ENCODE peak calls at places on chromosomes 5 and 9, in six cellular contexts. R is hepatocyte, G is HepG2, Y is K562, P is A549, H is HCT116. I is an unnamed sample.

GRCh38 chr9:94869415-94869838 is 142.9 kb downstream of the AOPEP start:
- DNase-seq in R (no peak), G (no peak), Y (no peak), P (peak; percentile 85), H (no peak), I (no peak)

GRCh38 chr5:16066810-16067209 is 112.8 kb downstream of the MARCHF11 start:
- DNase-seq in R (no peak), G (no peak), Y (no peak), P (no peak), H (no peak), I (no peak)

GRCh38 chr5:134590992-134591659 is 41.5 kb downstream of the SAR1B start:
- DNase-seq in R (peak; percentile 80), G (peak; percentile 71), Y (no peak), P (no peak), H (peak; percentile 79), I (no peak)

GRCh38 chr9:36486454-36486932 is 86.2 kb upstream of the MELK start:
- DNase-seq in R (peak; percentile 39), G (no peak), Y (peak; percentile 8), P (no peak), H (no peak), I (peak; percentile 45)

GRCh38 chr9:7454490-7455110 is 345.0 kb downstream of the DMAC1 start:
- DNase-seq in R (no peak), G (no peak), Y (no peak), P (no peak), H (no peak), I (no peak)

GRCh38 chr5:34531736-34532135 is 124.4 kb upstream of the RAI14 start:
- DNase-seq in R (no peak), G (no peak), Y (no peak), P (no peak), H (no peak), I (no peak)

GRCh38 chr9:121169094-121169601 is 32.5 kb downstream of the RAB14 start:
- DNase-seq in R (no peak), G (peak; percentile 5), Y (peak; percentile 34), P (peak; percentile 31), H (no peak), I (no peak)

GRCh38 chr9:137000177-137000930 is 4.0 kb upstream of the CLIC3 start:
- DNase-seq in R (no peak), G (no peak), Y (no peak), P (no peak), H (no peak), I (no peak)

GRCh38 chr5:167699434-167699833 is 592.0 kb upstream of the WWC1 start:
- DNase-seq in R (peak; percentile 82), G (no peak), Y (no peak), P (peak; percentile 97), H (peak; percentile 97), I (peak; percentile 83)

GRCh38 chr9:20215552-20215951 is 406.7 kb downstream of the MLLT3 start:
- DNase-seq in R (no peak), G (no peak), Y (no peak), P (no peak), H (no peak), I (no peak)

GRCh38 chr5:96327728-96328127 is 105.3 kb downstream of the PCSK1 start:
- DNase-seq in R (no peak), G (no peak), Y (no peak), P (no peak), H (no peak), I (no peak)

GRCh38 chr5:151718653-151719052 is 31.9 kb upstream of the SPARC start:
- DNase-seq in R (no peak), G (no peak), Y (no peak), P (no peak), H (no peak), I (no peak)

GRCh38 chr5:6899215-6899614 is 186.0 kb downstream of the TENT4A start:
- DNase-seq in R (no peak), G (no peak), Y (no peak), P (no peak), H (no peak), I (no peak)

GRCh38 chr9:83036043-83036442 is 26.9 kb downstream of the RASEF start:
- DNase-seq in R (no peak), G (no peak), Y (no peak), P (no peak), H (no peak), I (no peak)

GRCh38 chr9:121634800-121635261 is 16.6 kb upstream of the DAB2IP start:
- DNase-seq in R (peak; percentile 59), G (peak; percentile 57), Y (peak; percentile 63), P (peak; percentile 46), H (no peak), I (peak; percentile 79)

GRCh38 chr5:140690376-140690932 is 716 bp downstream of the HARS1 start:
- DNase-seq in R (peak; percentile 21), G (no peak), Y (no peak), P (no peak), H (peak; percentile 7), I (no peak)

GRCh38 chr9:94692601-94693000 is 33.9 kb upstream of the AOPEP start:
- DNase-seq in R (no peak), G (peak; percentile 92), Y (no peak), P (peak; percentile 81), H (no peak), I (peak; percentile 37)

GRCh38 chr5:67182406-67182805 is 14.2 kb downstream of the CD180 start:
- DNase-seq in R (peak; percentile 77), G (no peak), Y (peak; percentile 19), P (peak; percentile 12), H (no peak), I (peak; percentile 36)

GRCh38 chr5:61790678-61791077 is 458.6 kb downstream of the ZSWIM6 start:
- DNase-seq in R (peak; percentile 81), G (peak; percentile 61), Y (no peak), P (peak; percentile 14), H (peak; percentile 43), I (no peak)

GRCh38 chr5:122445070-122445469 is 133.0 kb downstream of the SNCAIP start:
- DNase-seq in R (no peak), G (no peak), Y (no peak), P (no peak), H (no peak), I (no peak)
- TF ChIP-seq CTCF in R (no peak), G (no peak), Y (no peak), P (no peak), H (no peak), I (no peak)

GRCh38 chr5:76401801-76402250 is 1.3 kb upstream of the IQGAP2 start:
- DNase-seq in R (no peak), G (no peak), Y (no peak), P (no peak), H (no peak), I (no peak)
- H3K4me3 ChIP-seq in R (peak overlapping the region; percentile 95), G (peak overlapping the region; percentile 77), Y (peak overlapping the region; percentile 72), P (peak overlapping the region; percentile 70), H (peak overlapping the region; percentile 52), I (peak overlapping the region; percentile 74)

DNA sequence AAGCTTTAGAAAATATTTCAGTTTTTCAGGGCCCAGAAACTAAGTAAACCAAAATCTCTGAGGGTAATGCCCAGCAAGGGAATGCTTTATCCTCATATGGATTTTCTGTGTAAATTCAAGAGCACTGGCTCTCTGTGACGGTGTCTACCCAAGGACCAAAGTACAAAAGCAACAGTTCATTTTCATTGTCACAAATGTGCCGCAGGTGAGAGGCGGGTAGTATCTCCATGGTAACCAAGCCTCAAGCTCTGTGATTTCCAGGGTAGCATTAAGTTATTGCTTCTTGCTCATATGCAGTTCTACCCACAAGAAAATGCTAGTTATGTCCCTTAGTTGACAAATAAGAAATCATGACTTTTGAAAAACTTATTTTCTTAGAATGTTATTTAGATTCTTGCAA is 164.3 kb downstream of the MTRR start:
- DNase-seq in R (peak; percentile 53), G (no peak), Y (no peak), P (no peak), H (no peak), I (no peak)
- H3K4me2 ChIP-seq in R (no peak overlapping the region), G (no peak overlapping the region), Y (no peak overlapping the region), P (no peak overlapping the region), H (no peak overlapping the region), I (no peak overlapping the region)

GRCh38 chr9:98215821-98216220 is 23.4 kb upstream of the CORO2A start:
- DNase-seq in R (no peak), G (no peak), Y (no peak), P (peak; percentile 47), H (no peak), I (peak; percentile 61)
- TF ChIP-seq CTCF in R (no peak), G (peak; percentile 65), Y (peak; percentile 23), P (peak; percentile 42), H (peak; percentile 60), I (peak; percentile 66)

GRCh38 chr5:177370488-177371119 is 12.9 kb downstream of the RGS14 start:
- DNase-seq in R (peak; percentile 97), G (peak; percentile 94), Y (peak; percentile 90), P (peak; percentile 95), H (peak; percentile 94), I (peak; percentile 99)
- H3K4me3 ChIP-seq in R (peak overlapping the region; percentile 70), G (peak overlapping the region; percentile 74), Y (peak overlapping the region; percentile 45), P (peak overlapping the region; percentile 48), H (peak overlapping the region; percentile 78), I (peak overlapping the region; percentile 70)

DNA sequence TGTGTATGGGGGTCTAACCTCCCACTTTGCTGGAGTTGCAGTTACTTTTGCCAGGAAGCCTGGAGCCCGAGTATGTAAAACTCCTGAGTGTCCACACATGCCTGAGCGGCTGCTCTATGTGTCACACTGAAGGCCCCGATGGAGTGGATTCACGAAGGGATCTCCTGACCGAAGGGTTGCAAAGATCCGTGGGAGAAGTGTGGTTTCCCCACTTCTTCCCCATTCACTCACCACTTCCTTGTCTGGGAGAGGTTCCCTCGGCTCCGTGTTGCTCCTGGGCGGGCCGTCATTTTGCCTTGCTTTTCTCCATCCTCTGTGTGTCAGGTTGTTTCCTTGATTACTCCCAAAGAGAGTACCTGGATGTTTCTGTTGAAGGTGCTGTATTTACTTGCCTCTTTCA is 16.2 kb upstream of the IL3 start:
- DNase-seq in R (no peak), G (no peak), Y (no peak), P (no peak), H (no peak), I (no peak)
- H3K4me2 ChIP-seq in R (no peak overlapping the region), G (no peak overlapping the region), Y (no peak overlapping the region), P (no peak overlapping the region), H (no peak overlapping the region), I (no peak overlapping the region)

DNA sequence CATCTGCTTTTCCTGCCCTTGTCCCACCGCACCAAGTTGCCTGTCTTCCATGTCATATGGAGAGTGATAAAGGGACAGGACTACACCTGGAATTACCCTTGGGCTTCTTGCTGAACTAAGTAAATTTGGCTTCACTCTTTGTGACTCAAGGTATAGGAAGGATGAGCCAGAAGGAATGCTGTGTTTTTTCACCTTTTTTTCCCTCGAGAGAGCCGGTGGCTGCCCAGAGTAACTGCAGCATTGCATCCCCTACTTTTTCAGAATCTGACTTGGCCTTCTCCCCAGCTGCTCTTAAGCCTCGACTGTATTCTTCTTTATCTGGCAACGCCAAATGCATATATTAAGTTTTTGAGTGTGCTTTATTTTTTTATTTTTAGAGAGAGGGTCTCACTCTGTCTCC is 38.4 kb downstream of the RCL1 start:
- DNase-seq in R (no peak), G (no peak), Y (no peak), P (no peak), H (no peak), I (no peak)
- TF ChIP-seq CTCF in R (no peak), G (no peak), Y (no peak), P (no peak), H (no peak), I (no peak)